ENCODE peak calls at places on chromosomes 16 and 17, in nine cellular contexts. S is lower leg skin, I is transverse colon, W is tibial nerve, U is uterus, Q is A549, D is heart left ventricle, F is body of pancreas, A is adrenal gland. B is an unnamed sample.

GRCh38 chr17:19757536-19758180 is 9.6 kb upstream of the ALDH3A1 start:
- DNase-seq in D (no peak), W (no peak), S (no peak), U (no peak), F (no peak), A (no peak), I (no peak), Q (no peak), B (no peak)

GRCh38 chr16:81112453-81112852 is 16.3 kb upstream of the GCSH start:
- DNase-seq in W (no peak), I (no peak), F (no peak), S (no peak), D (no peak), Q (no peak), U (no peak), A (no peak), B (no peak)

GRCh38 chr16:59114790-59115189 is 380.7 kb upstream of the GOT2 start:
- DNase-seq in Q (no peak), W (no peak), F (no peak), U (no peak), S (no peak), D (no peak), A (no peak), I (no peak), B (no peak)

GRCh38 chr17:56577810-56578209 is 15.7 kb upstream of the NOG start:
- DNase-seq in Q (no peak), I (no peak), S (no peak), U (no peak), A (no peak), W (no peak), F (no peak), D (no peak), B (no peak)

GRCh38 chr17:5583426-5584382 is 605 bp downstream of the NLRP1 start:
- DNase-seq in A (no peak), D (peak; percentile 26), Q (no peak), W (no peak), F (no peak), I (no peak), S (peak; percentile 91), U (peak; percentile 34), B (no peak)

GRCh38 chr16:56930516-56931252 is 1.3 kb upstream of the HERPUD1 start:
- DNase-seq in S (no peak), W (no peak), A (no peak), D (no peak), U (no peak), I (peak; percentile 42), F (peak; percentile 38), Q (no peak), B (no peak)

GRCh38 chr16:20866161-20866772 is 33.9 kb downstream of the DCUN1D3 start:
- DNase-seq in S (peak; percentile 87), F (peak; percentile 33), Q (peak; percentile 76), A (peak; percentile 92), U (no peak), D (peak; percentile 38), W (no peak), I (peak; percentile 17), B (peak; percentile 43)

GRCh38 chr17:81976332-81977210 is 858 bp upstream of the ASPSCR1 start:
- DNase-seq in U (peak; percentile 38), A (peak; percentile 66), W (peak; percentile 8), Q (no peak), F (peak; percentile 69), I (peak; percentile 49), S (no peak), D (peak; percentile 45), B (peak; percentile 34)

GRCh38 chr17:49361129-49361901 is 735 bp downstream of the ZNF652 start:
- DNase-seq in A (peak; percentile 46), I (peak; percentile 74), U (peak; percentile 26), F (peak; percentile 41), Q (peak; percentile 59), D (peak; percentile 49), S (peak; percentile 87), W (peak; percentile 20), B (peak; percentile 21)
- TF ChIP-seq POLR2A in A (no peak), I (peak; percentile 64), U (no peak), F (no peak), Q (peak; percentile 30), D (no peak), S (no peak), W (no peak), B (no peak)

DNA sequence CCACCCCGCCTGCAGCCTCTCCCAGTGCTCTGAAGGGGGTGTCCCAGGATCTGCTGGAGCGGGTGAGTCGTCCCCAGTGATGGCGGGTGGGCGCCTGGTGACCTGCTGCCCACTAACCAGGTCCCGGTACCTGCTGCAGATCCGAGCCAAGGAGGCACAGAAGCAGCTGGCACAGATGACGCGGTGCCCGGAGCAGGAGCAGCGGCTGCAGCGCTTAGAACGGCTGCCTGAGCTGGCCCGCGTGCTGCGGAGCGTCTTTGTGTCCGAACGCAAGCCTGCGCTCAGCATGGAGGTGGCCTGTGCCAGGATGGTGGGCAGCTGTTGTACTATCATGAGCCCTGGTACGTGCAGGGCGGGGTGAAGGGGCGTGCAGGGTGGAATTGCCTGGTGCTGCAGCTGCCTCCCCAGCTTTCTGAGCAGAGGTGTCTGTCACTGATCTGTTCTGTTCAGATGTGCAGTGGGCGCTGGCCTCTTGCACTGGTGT is 3.6 kb downstream of the CDT1 start:
- DNase-seq in S (no peak), I (no peak), F (no peak), A (no peak), D (no peak), U (no peak), W (no peak), Q (no peak), B (no peak)
- TF ChIP-seq POLR2A in S (no peak), I (no peak), F (peak; percentile 7), A (no peak), D (no peak), U (no peak), W (no peak), Q (no peak), B (no peak)

DNA sequence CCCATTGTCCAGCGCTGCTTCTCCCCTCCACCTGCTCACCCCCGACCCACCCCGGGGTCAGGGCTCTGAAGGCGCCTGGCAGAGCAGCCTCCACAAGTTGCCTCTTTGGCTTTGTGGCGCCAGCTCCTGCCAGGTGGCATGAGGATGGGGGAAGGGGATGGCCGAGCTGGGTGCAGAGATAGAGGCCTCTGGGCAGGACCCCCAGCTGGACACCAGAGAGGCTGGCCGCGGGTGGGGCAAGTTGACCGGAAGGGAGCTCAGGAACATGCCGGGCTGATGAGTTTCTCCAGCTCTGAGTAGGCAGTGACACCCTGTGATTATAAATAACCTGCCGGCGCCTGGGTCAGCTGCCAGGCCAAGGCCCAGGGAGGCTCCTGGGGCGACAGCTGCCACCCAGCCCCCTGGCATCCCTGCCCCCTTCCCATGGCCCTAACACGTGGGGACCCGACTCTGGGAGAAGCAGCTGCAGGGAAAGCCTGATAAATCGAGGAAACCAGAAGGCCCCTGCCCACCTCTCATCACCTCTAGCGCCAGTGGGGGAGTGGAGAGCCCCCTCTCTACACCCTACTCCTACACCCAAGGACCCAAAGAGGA is 729 bp downstream of the P2RX5 start:
- DNase-seq in D (peak; percentile 59), W (no peak), U (no peak), S (peak; percentile 68), Q (no peak), I (peak; percentile 25), F (no peak), A (no peak), B (no peak)
- TF ChIP-seq POLR2A in D (no peak), W (no peak), U (no peak), S (no peak), Q (no peak), I (no peak), F (no peak), A (no peak), B (no peak)

DNA sequence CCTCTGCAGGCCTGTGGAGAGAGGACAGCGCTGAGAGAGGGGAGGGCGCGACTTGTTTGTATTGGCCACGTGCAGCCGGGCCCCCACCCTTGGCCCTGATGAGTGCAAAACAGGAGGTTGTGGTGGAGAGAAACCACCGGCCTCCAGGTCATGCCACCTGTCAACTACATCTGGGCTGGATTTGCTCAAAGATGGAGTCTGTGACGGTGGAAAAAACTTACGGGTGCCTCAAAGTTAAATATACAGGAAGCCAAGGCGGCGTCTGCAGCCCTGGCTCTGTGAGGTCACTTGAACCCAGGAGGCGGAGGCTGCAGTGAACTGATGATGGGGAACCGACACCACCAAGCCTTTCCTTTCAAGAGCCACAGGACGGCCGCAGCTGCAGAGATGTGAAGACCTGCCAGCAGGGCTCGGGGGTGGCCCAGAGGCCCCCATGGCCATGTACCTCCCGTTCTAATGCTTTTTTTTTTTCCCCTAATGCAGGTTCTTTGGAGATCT is 15.6 kb downstream of the C16orf74 start:
- DNase-seq in A (no peak), W (no peak), I (peak; percentile 67), D (no peak), U (no peak), Q (no peak), F (no peak), S (no peak), B (no peak)
- TF ChIP-seq POLR2A in A (no peak), W (no peak), I (no peak), D (no peak), U (no peak), Q (no peak), F (no peak), S (no peak), B (no peak)

B was measured in ovary.